ENCODE peak calls at places on chromosome 9, in nine cellular contexts. D is dorsolateral prefrontal cortex, E is keratinocyte, N is colonic mucosa, X is A673, A is upper lobe of right lung, T is MG63, O is Panc1, P is iPS DF 6.9. S is an unnamed sample.
A peak's percentile ranks its signal among the peaks of the same experiment; 100 is the strongest.

GRCh38 chr9:134988706-134989105 is 71.0 kb upstream of the FCN1 start:
- DNase-seq in D (peak; percentile 9), E (no peak), N (no peak), X (no peak), A (peak; percentile 48), T (no peak), O (no peak), P (no peak), S (no peak)

GRCh38 chr9:35882265-35882848 is 12.2 kb upstream of the OR13J1 start:
- DNase-seq in D (peak; percentile 81), E (no peak), N (peak; percentile 92), X (peak; percentile 71), A (peak; percentile 91), T (peak; percentile 88), O (peak; percentile 72), P (peak; percentile 58), S (peak; percentile 72)

GRCh38 chr9:129322022-129322621 is 144.1 kb upstream of the IER5L start:
- DNase-seq in D (no peak), E (no peak), N (no peak), X (no peak), A (peak; percentile 58), T (no peak), O (no peak), P (no peak), S (no peak)

GRCh38 chr9:16901589-16901988 is 31.1 kb upstream of the BNC2 start:
- DNase-seq in D (no peak), E (peak; percentile 11), N (no peak), X (no peak), A (no peak), T (no peak), O (no peak), P (no peak), S (no peak)

GRCh38 chr9:34510032-34510431 is 12.8 kb downstream of the ENHO start:
- DNase-seq in D (no peak), E (no peak), N (no peak), X (no peak), A (no peak), T (no peak), O (no peak), P (no peak), S (no peak)

GRCh38 chr9:78566948-78567675 is 270.2 kb downstream of the PSAT1 start:
- DNase-seq in D (no peak), E (no peak), N (no peak), X (no peak), A (no peak), T (no peak), O (no peak), P (no peak), S (no peak)

GRCh38 chr9:23674016-23674585 is 151.9 kb downstream of the ELAVL2 start:
- DNase-seq in D (no peak), E (no peak), N (no peak), X (no peak), A (no peak), T (no peak), O (no peak), P (no peak), S (no peak)

GRCh38 chr9:17009071-17009470 is 125.8 kb upstream of the CNTLN start:
- DNase-seq in D (no peak), E (no peak), N (no peak), X (no peak), A (no peak), T (no peak), O (no peak), P (no peak), S (no peak)

GRCh38 chr9:13296972-13297371 is 17.5 kb upstream of the MPDZ start:
- DNase-seq in D (no peak), E (no peak), N (no peak), X (no peak), A (no peak), T (no peak), O (no peak), P (no peak), S (no peak)

GRCh38 chr9:115997923-115998322 is 155.7 kb upstream of the PAPPA start:
- DNase-seq in D (no peak), E (no peak), N (no peak), X (no peak), A (no peak), T (peak; percentile 44), O (no peak), P (no peak), S (no peak)

GRCh38 chr9:19445452-19445851 is 36.6 kb downstream of the ACER2 start:
- DNase-seq in D (no peak), E (no peak), N (no peak), X (no peak), A (no peak), T (no peak), O (no peak), P (no peak), S (no peak)
- H3K27me3 ChIP-seq in D (no peaks in the 10 kb centered on the region), E (no peaks in the 10 kb centered on the region), N (no peaks in the 10 kb centered on the region), X (no peaks in the 10 kb centered on the region), A (no peaks in the 10 kb centered on the region), T (no peaks in the 10 kb centered on the region), O (no peaks in the 10 kb centered on the region), P (no peaks in the 10 kb centered on the region), S (no peaks in the 10 kb centered on the region)

DNA sequence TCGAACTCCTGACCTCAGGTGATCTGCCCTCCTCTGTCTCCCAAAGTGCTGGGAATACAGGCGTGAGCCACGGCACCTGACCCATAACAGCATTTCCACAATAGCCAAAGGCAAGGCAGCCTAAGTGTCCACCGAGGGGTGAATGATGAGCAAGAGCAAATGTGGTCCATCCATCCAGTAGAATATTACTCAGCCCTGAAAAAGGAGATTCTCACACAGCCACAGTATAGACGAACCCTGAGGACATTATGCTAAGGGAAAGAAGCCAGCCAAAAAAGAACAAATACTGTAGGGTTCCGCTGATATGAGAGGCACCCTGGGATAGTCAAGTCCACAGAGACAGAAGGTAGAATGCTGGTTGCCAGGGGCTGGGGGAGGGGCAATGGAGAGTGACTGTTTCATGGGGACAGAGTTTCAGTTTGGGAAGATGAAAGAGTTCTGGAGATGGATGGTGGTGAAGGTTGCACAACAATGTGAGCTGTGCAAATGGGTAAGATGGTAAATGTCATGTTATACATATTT is 7.0 kb downstream of the LAMC3 start:
- DNase-seq in D (no peak), E (no peak), N (no peak), X (no peak), A (no peak), T (no peak), O (no peak), P (no peak), S (no peak)
- H3K27me3 ChIP-seq in D (no peaks in the 10 kb centered on the region), E (peaks cover 32% of the 10 kb centered on the region), N (peaks cover 1% of the 10 kb centered on the region), X (no peaks in the 10 kb centered on the region), A (peaks cover 26% of the 10 kb centered on the region), T (no peaks in the 10 kb centered on the region), O (no peaks in the 10 kb centered on the region), P (no peaks in the 10 kb centered on the region), S (no peaks in the 10 kb centered on the region)

DNA sequence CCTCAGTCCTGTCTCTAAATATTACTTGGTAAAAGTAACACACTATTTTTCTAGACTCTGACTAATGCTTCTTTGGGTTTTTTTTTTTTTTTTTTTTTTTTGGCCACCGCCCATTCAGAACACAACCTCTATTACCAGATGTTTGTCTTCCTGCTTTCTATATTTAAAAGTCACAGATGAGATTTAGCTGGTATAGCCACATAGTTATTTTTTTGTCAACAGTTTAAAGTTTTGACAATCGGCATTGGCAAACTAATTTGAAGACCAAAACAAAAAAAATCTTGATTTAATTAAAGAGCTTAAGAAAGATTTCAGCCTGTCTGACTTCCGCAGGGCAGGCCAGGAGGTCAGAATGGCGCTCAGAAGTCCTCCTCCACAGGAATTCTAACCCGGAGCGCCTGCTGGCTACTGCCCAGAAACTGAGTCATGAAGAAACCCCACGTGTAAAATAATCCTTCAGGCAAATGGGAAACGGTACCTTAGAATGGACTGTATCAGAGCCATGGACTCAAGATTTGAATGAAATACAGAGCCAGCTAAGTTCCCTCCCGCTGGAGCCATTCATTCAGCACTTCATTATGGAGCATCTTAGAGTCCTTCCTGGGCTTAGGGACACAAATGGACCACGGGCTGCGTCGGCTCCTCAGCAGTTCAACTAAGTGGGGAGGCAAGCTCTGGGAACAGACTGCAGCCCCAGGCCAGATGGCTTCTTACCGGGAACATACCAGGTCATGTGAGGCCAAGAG is 55.6 kb downstream of the PTPDC1 start:
- DNase-seq in D (no peak), E (peak; percentile 59), N (peak; percentile 46), X (peak; percentile 62), A (peak; percentile 80), T (peak; percentile 93), O (peak; percentile 33), P (no peak), S (no peak)
- H3K27me3 ChIP-seq in D (no peaks in the 10 kb centered on the region), E (no peaks in the 10 kb centered on the region), N (no peaks in the 10 kb centered on the region), X (no peaks in the 10 kb centered on the region), A (no peaks in the 10 kb centered on the region), T (no peaks in the 10 kb centered on the region), O (no peaks in the 10 kb centered on the region), P (no peaks in the 10 kb centered on the region), S (peaks cover 3% of the 10 kb centered on the region)

GRCh38 chr9:137315581-137316011 is 13.5 kb upstream of the NRARP start:
- DNase-seq in D (no peak), E (no peak), N (no peak), X (no peak), A (no peak), T (no peak), O (no peak), P (no peak), S (no peak)

GRCh38 chr9:137314561-137315560 is 12.8 kb upstream of the NRARP start:
- DNase-seq in D (no peak), E (no peak), N (no peak), X (no peak), A (peak; percentile 64), T (no peak), O (no peak), P (no peak), S (peak; percentile 8)

GRCh38 chr9:137317021-137317978 is 15.2 kb upstream of the NRARP start:
- DNase-seq in D (no peak), E (no peak), N (no peak), X (no peak), A (no peak), T (no peak), O (no peak), P (no peak), S (no peak)

GRCh38 chr9:137317979-137318511 is 16.0 kb upstream of the NRARP start:
- DNase-seq in D (no peak), E (no peak), N (no peak), X (no peak), A (no peak), T (no peak), O (no peak), P (no peak), S (no peak)

DNA sequence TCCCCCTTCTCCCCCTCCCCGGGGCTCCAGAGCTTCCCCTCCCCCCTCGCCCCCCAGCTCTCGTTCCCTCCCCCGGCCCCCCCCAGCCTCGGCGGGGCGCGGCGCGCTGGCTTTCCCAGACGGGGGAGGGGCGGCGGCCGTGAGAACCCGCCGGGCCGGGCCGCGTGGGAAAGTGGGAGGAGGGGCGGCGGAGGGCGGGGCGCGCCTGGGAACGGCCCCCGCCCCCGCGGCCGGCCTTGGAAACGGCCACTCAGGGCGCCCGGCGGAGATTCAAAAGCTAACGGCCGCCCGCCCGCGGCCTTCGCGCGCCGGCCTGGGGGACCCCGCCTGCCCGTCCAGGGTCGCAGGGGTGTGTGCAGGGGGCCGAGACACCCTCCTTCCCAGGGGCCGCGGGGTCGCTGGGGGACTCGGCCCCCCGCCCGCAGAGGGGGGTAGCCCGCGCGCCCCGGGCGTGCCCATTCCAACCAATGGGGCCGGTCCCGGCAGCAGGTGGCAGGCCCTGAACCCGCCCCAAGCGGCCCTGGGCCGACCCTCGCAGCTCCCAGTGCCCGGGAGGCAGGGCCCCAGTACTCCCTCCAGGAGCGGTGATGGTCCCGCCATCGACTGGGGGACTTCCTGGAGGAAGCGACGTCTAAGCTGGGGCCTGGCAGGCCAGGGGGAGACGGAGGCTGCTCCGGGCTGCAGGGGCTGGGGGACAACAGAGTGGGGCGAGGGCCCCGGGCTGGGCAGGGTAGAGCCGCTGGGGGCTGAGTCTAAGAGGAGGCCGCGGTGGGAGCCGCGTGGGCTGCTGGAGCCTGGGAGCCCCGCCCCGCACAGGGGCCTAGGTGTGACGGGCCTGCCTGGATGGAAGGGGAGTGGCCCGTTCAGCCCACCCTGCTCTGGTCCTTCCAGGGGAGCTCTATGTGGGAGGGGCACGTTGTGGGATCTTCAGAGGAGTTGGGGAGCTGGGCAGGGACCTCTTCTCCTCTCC is 14.2 kb upstream of the NRARP start:
- DNase-seq in D (no peak), E (no peak), N (peak; percentile 69), X (peak; percentile 56), A (peak; percentile 70), T (no peak), O (no peak), P (no peak), S (no peak)
- H3K27me3 ChIP-seq in D (no peaks in the 10 kb centered on the region), E (peaks cover 21% of the 10 kb centered on the region), N (peaks cover 6% of the 10 kb centered on the region), X (no peaks in the 10 kb centered on the region), A (peaks cover 17% of the 10 kb centered on the region), T (no peaks in the 10 kb centered on the region), O (no peaks in the 10 kb centered on the region), P (no peaks in the 10 kb centered on the region), S (no peaks in the 10 kb centered on the region)